ENCODE peak calls at places on chromosomes 3 and 15, in four cellular contexts. One of them, this sample, is unnamed.

GRCh38 chr15:39381517-39381916 is 199.4 kb upstream of the THBS1 start:
- DNase-seq in transverse colon: no peak
- DNase-seq in ovary: no peak
- DNase-seq in heart left ventricle: no peak
- DNase-seq in this sample: no peak

GRCh38 chr3:144840866-144841265 is 869.2 kb downstream of the DIPK2A start:
- DNase-seq in ovary: no peak
- DNase-seq in transverse colon: no peak
- DNase-seq in heart left ventricle: no peak
- DNase-seq in this sample: no peak

GRCh38 chr3:160169139-160169830 is 55.9 kb upstream of the C3orf80 start:
- DNase-seq in transverse colon: no peak
- DNase-seq in heart left ventricle: no peak
- DNase-seq in ovary: no peak
- DNase-seq in this sample: no peak

GRCh38 chr15:66931768-66932633 is 133.4 kb upstream of the SMAD3 start:
- DNase-seq in transverse colon: peak
- DNase-seq in heart left ventricle: no peak
- DNase-seq in ovary: no peak
- DNase-seq in this sample: no peak

GRCh38 chr15:51267047-51267713 is 71.2 kb downstream of the CYP19A1 start:
- DNase-seq in ovary: no peak
- DNase-seq in heart left ventricle: peak
- DNase-seq in transverse colon: no peak
- DNase-seq in this sample: no peak

GRCh38 chr3:129346690-129347440 is 68.2 kb downstream of the HMCES start:
- DNase-seq in ovary: no peak
- DNase-seq in transverse colon: no peak
- DNase-seq in heart left ventricle: peak
- DNase-seq in this sample: no peak

GRCh38 chr3:15942462-15942861 is 144.7 kb upstream of the ANKRD28 start:
- DNase-seq in heart left ventricle: no peak
- DNase-seq in ovary: no peak
- DNase-seq in transverse colon: no peak
- DNase-seq in this sample: no peak

GRCh38 chr15:48001393-48002059 is 119.3 kb upstream of the SLC24A5 start:
- DNase-seq in transverse colon: no peak
- DNase-seq in ovary: no peak
- DNase-seq in heart left ventricle: no peak
- DNase-seq in this sample: no peak

GRCh38 chr15:85335193-85335939 is 45.0 kb upstream of the AKAP13 start:
- DNase-seq in transverse colon: peak
- DNase-seq in heart left ventricle: no peak
- DNase-seq in ovary: no peak
- DNase-seq in this sample: no peak

GRCh38 chr3:48398701-48399386 is 26.8 kb downstream of the FBXW12 start:
- DNase-seq in ovary: no peak
- DNase-seq in transverse colon: no peak
- DNase-seq in heart left ventricle: peak
- DNase-seq in this sample: peak

DNA sequence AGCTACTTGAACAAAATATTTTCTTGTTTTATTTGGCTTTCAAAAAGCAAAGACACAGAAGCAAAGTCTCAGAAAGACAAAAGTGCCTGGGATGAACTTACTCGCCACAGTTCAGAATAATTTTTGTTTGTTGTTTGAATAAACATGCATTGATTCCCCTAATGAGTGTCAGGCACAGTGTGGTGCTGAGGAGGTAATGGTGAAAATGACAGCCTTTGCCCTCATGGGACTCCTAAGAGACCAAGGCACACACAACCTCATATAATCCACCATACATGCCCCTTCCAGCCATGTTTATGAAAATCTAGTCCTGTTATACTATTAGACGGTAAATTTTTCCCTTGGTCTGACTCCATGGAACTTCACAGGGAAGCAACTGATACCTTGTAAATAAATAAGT is 2.5 kb downstream of the GOLIM4 start:
- DNase-seq in ovary: no peak
- DNase-seq in heart left ventricle: no peak
- DNase-seq in transverse colon: no peak
- DNase-seq in this sample: no peak
- H3K4me3 ChIP-seq in ovary: no peak
- H3K4me3 ChIP-seq in heart left ventricle: peak
- H3K4me3 ChIP-seq in transverse colon: peak
- H3K4me3 ChIP-seq in this sample: no peak

DNA sequence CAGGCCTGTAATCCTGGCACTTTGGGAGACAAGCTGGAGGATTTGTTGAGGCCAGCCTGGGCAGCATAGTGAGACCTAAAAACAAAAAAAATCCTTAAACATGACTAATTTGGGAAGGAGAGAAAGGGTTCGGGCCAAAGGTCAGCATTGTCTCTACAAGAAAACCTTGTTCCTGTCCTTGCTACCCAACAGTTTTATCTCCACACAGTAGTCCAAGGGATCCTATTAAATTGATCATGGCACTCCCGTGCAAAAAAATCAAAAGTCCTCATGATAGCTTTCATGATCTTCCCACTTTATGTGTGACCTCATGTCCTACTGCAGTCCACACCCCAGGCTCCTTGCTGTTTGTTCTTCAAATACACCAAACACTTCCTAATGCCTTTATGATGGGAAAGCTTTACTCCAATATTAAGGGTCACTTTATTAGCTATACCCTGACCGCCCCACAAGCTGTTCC is 4.2 kb downstream of the RPL15 start:
- DNase-seq in heart left ventricle: no peak
- DNase-seq in ovary: no peak
- DNase-seq in transverse colon: no peak
- DNase-seq in this sample: no peak
- TF ChIP-seq POLR2A in heart left ventricle: no peak
- TF ChIP-seq POLR2A in ovary: no peak
- TF ChIP-seq POLR2A in transverse colon: no peak
- TF ChIP-seq POLR2A in this sample: no peak

GRCh38 chr3:192915306-192915705 is 2.4 kb downstream of the MB21D2 start:
- DNase-seq in transverse colon: no peak
- DNase-seq in heart left ventricle: no peak
- DNase-seq in ovary: no peak
- DNase-seq in this sample: peak
- TF ChIP-seq CTCF in transverse colon: no peak
- TF ChIP-seq CTCF in heart left ventricle: no peak
- TF ChIP-seq CTCF in ovary: no peak
- TF ChIP-seq CTCF in this sample: no peak

GRCh38 chr3:56611364-56611763 is 54.4 kb downstream of the CCDC66 start:
- DNase-seq in heart left ventricle: no peak
- DNase-seq in ovary: no peak
- DNase-seq in transverse colon: no peak
- DNase-seq in this sample: no peak

GRCh38 chr3:56610669-56611335 is 53.8 kb downstream of the CCDC66 start:
- DNase-seq in ovary: no peak
- DNase-seq in transverse colon: peak
- DNase-seq in heart left ventricle: no peak
- DNase-seq in this sample: no peak

GRCh38 chr3:56612146-56612545 is 55.2 kb downstream of the CCDC66 start:
- DNase-seq in heart left ventricle: no peak
- DNase-seq in transverse colon: no peak
- DNase-seq in ovary: no peak
- DNase-seq in this sample: no peak

GRCh38 chr3:56616479-56617006 is 59.6 kb downstream of the CCDC66 start:
- DNase-seq in heart left ventricle: no peak
- DNase-seq in transverse colon: no peak
- DNase-seq in ovary: no peak
- DNase-seq in this sample: no peak

DNA sequence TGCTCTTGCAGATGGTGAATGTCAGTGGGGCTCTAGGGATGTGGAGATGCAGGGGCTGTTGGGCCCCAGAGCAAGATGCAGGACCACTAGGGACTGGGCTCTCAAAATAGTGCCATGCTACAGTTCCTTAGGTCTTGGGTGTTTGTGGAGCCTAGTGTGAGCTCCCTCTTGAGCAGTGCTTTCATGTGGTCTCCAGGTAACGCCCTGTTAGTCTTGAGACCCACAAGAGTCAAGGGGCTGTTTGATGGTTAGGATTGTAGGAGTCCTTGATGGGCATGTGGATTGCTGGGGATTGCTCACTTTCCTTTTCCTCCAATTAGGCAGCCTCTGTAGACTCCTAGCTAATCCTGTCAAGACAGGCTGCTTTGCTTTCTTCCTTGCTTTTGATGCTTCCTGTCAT is 56.0 kb downstream of the CCDC66 start:
- DNase-seq in ovary: no peak
- DNase-seq in transverse colon: no peak
- DNase-seq in heart left ventricle: no peak
- DNase-seq in this sample: no peak
- H3K4me3 ChIP-seq in ovary: no peak
- H3K4me3 ChIP-seq in transverse colon: no peak
- H3K4me3 ChIP-seq in heart left ventricle: no peak
- H3K4me3 ChIP-seq in this sample: no peak

GRCh38 chr3:53156368-53156834 is 4.6 kb upstream of the PRKCD start:
- DNase-seq in transverse colon: peak
- DNase-seq in ovary: no peak
- DNase-seq in heart left ventricle: no peak
- DNase-seq in this sample: no peak
- TF ChIP-seq POLR2A in transverse colon: peak
- TF ChIP-seq POLR2A in ovary: no peak
- TF ChIP-seq POLR2A in heart left ventricle: no peak
- TF ChIP-seq POLR2A in this sample: no peak

GRCh38 chr3:20931834-20932233 is 745.8 kb upstream of the SGO1 start:
- DNase-seq in transverse colon: no peak
- DNase-seq in heart left ventricle: no peak
- DNase-seq in ovary: no peak
- DNase-seq in this sample: no peak

GRCh38 chr3:20935791-20936190 is 749.8 kb upstream of the SGO1 start:
- DNase-seq in transverse colon: no peak
- DNase-seq in heart left ventricle: no peak
- DNase-seq in ovary: no peak
- DNase-seq in this sample: no peak

GRCh38 chr3:20924646-20925395 is 738.8 kb upstream of the SGO1 start:
- DNase-seq in heart left ventricle: no peak
- DNase-seq in ovary: no peak
- DNase-seq in transverse colon: no peak
- DNase-seq in this sample: no peak

GRCh38 chr3:20930034-20930433 is 744.0 kb upstream of the SGO1 start:
- DNase-seq in heart left ventricle: no peak
- DNase-seq in ovary: no peak
- DNase-seq in transverse colon: no peak
- DNase-seq in this sample: peak
- TF ChIP-seq CTCF in heart left ventricle: peak
- TF ChIP-seq CTCF in ovary: no peak
- TF ChIP-seq CTCF in transverse colon: no peak
- TF ChIP-seq CTCF in this sample: no peak

GRCh38 chr15:53979051-53979788 is 979 bp downstream of the UNC13C start:
- DNase-seq in transverse colon: no peak
- DNase-seq in ovary: no peak
- DNase-seq in heart left ventricle: no peak
- DNase-seq in this sample: no peak
- H3K4me3 ChIP-seq in transverse colon: no peak
- H3K4me3 ChIP-seq in ovary: no peak
- H3K4me3 ChIP-seq in heart left ventricle: no peak
- H3K4me3 ChIP-seq in this sample: no peak

GRCh38 chr15:70475921-70476320 is 287.4 kb downstream of the UACA start:
- DNase-seq in heart left ventricle: no peak
- DNase-seq in ovary: no peak
- DNase-seq in transverse colon: no peak
- DNase-seq in this sample: no peak

GRCh38 chr15:70474367-70474681 is 289.0 kb downstream of the UACA start:
- DNase-seq in ovary: no peak
- DNase-seq in transverse colon: no peak
- DNase-seq in heart left ventricle: no peak
- DNase-seq in this sample: no peak

GRCh38 chr15:70473623-70474366 is 289.6 kb downstream of the UACA start:
- DNase-seq in ovary: no peak
- DNase-seq in heart left ventricle: no peak
- DNase-seq in transverse colon: no peak
- DNase-seq in this sample: no peak

GRCh38 chr15:70475439-70475781 is 287.9 kb downstream of the UACA start:
- DNase-seq in ovary: no peak
- DNase-seq in heart left ventricle: no peak
- DNase-seq in transverse colon: no peak
- DNase-seq in this sample: no peak

GRCh38 chr15:70474682-70475438 is 288.5 kb downstream of the UACA start:
- DNase-seq in ovary: no peak
- DNase-seq in transverse colon: no peak
- DNase-seq in heart left ventricle: peak
- DNase-seq in this sample: no peak
- TF ChIP-seq POLR2A in ovary: no peak
- TF ChIP-seq POLR2A in transverse colon: no peak
- TF ChIP-seq POLR2A in heart left ventricle: no peak
- TF ChIP-seq POLR2A in this sample: no peak

DNA sequence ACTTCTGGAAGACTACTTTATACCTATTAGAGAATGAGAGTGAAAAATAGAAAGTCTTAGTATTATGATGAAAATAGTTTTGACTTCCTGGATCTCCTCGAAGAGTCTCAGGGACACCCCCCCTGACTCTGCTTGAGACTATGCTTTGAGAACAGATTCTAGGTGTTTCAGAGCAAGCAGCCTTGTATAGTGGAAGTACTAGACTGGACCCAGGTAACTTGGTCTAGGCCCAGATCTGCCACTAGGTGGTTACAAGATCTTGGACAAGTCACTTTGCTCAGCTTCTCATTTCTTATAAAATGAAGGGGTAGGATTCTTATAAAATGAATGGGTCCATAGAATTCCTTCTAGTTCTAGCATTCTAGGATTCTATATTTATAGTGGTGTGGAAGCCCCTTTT is 9.1 kb downstream of the ABHD5 start:
- DNase-seq in ovary: no peak
- DNase-seq in heart left ventricle: no peak
- DNase-seq in transverse colon: peak
- DNase-seq in this sample: no peak
- TF ChIP-seq CTCF in ovary: no peak
- TF ChIP-seq CTCF in heart left ventricle: no peak
- TF ChIP-seq CTCF in transverse colon: peak
- TF ChIP-seq CTCF in this sample: no peak

This sample was measured in testis.